ENCODE peak calls at places on chromosomes 1 and 21, in four cellular contexts. G is IMR-90, Y is A549, S is HepG2. R is an unnamed sample.

GRCh38 chr1:5757177-5757820 is 234.9 kb downstream of the NPHP4 start:
- DNase-seq in G (no peak), Y (no peak), S (no peak), R (no peak)

GRCh38 chr1:231817813-231818212 is 191.2 kb downstream of the DISC1 start:
- DNase-seq in G (peak), Y (no peak), S (no peak), R (no peak)

GRCh38 chr1:18110968-18111367 is 3.4 kb downstream of the IGSF21 start:
- DNase-seq in G (no peak), Y (no peak), S (no peak), R (no peak)

GRCh38 chr1:44033756-44034155 is 2.5 kb upstream of the SLC6A9 start:
- DNase-seq in G (no peak), Y (no peak), S (no peak), R (no peak)

GRCh38 chr1:6913086-6913485 is 127.8 kb downstream of the CAMTA1 start:
- DNase-seq in G (no peak), Y (no peak), S (no peak), R (no peak)

GRCh38 chr1:156079762-156080597 is 2.3 kb downstream of the MEX3A start:
- DNase-seq in G (no peak), Y (no peak), S (no peak), R (no peak)

GRCh38 chr1:67818725-67819301 is 14.5 kb downstream of the GNG12 start:
- DNase-seq in G (no peak), Y (no peak), S (peak), R (no peak)

GRCh38 chr21:33478858-33479678 is 706 bp downstream of the TMEM50B start:
- DNase-seq in G (peak), Y (peak), S (peak), R (no peak)

GRCh38 chr1:6572653-6573383 is 7.0 kb upstream of the ZBTB48 start:
- DNase-seq in G (no peak), Y (no peak), S (peak), R (no peak)

GRCh38 chr1:206032356-206033140 is 8.9 kb upstream of the CTSE start:
- DNase-seq in G (no peak), Y (no peak), S (no peak), R (no peak)

GRCh38 chr1:15603050-15603965 is 13.9 kb upstream of the DDI2 start:
- DNase-seq in G (peak), Y (peak), S (peak), R (peak)

GRCh38 chr1:156781585-156782186 is 14.4 kb downstream of the PRCC start:
- DNase-seq in G (peak), Y (peak), S (no peak), R (no peak)

GRCh38 chr21:34340062-34340461 is 23.7 kb upstream of the KCNE2 start:
- DNase-seq in G (no peak), Y (no peak), S (no peak), R (no peak)

GRCh38 chr1:150186789-150187559 is 37.3 kb downstream of the PLEKHO1 start:
- DNase-seq in G (peak), Y (peak), S (peak), R (no peak)

GRCh38 chr1:226132731-226133503 is 53.6 kb downstream of the ACBD3 start:
- DNase-seq in G (no peak), Y (no peak), S (no peak), R (no peak)

GRCh38 chr1:43573066-43573799 is 42.5 kb downstream of the PTPRF start:
- DNase-seq in G (no peak), Y (no peak), S (no peak), R (no peak)

GRCh38 chr21:20086508-20086907 is 911.7 kb upstream of the NCAM2 start:
- DNase-seq in G (no peak), Y (no peak), S (no peak), R (no peak)

GRCh38 chr1:144551543-144552424 is 40.9 kb upstream of the PPIAL4F start:
- DNase-seq in G (peak), Y (peak), S (peak), R (peak)

GRCh38 chr1:3491291-3492246 is 37.1 kb downstream of the ARHGEF16 start:
- DNase-seq in G (peak), Y (peak), S (peak), R (peak)

GRCh38 chr1:26945138-26945537 is 15.1 kb downstream of the KDF1 start:
- DNase-seq in G (no peak), Y (no peak), S (no peak), R (no peak)

GRCh38 chr1:87278791-87279190 is 49.9 kb upstream of the LMO4 start:
- DNase-seq in G (peak), Y (no peak), S (no peak), R (no peak)

GRCh38 chr1:11178021-11179015 is 10.8 kb upstream of the ANGPTL7 start:
- DNase-seq in G (peak), Y (no peak), S (no peak), R (no peak)

GRCh38 chr1:237794071-237794470 is 96.7 kb downstream of the ZP4 start:
- DNase-seq in G (no peak), Y (peak), S (no peak), R (no peak)

GRCh38 chr1:18948913-18949688 is 7.4 kb downstream of the IFFO2 start:
- DNase-seq in G (peak), Y (peak), S (peak), R (no peak)

GRCh38 chr1:90387825-90388224 is 329.3 kb downstream of the BARHL2 start:
- DNase-seq in G (no peak), Y (no peak), S (no peak), R (no peak)

GRCh38 chr1:75522389-75522788 is 88.5 kb downstream of the SLC44A5 start:
- DNase-seq in G (no peak), Y (no peak), S (no peak), R (no peak)

GRCh38 chr1:83760211-83760978 is 238.5 kb downstream of the TTLL7 start:
- DNase-seq in G (no peak), Y (no peak), S (no peak), R (no peak)

GRCh38 chr21:32445101-32445500 is 32.6 kb downstream of the EVA1C start:
- DNase-seq in G (no peak), Y (no peak), S (no peak), R (no peak)

GRCh38 chr1:93588955-93589354 is 92.7 kb downstream of the BCAR3 start:
- DNase-seq in G (no peak), Y (no peak), S (no peak), R (no peak)

GRCh38 chr1:210647406-210648333 is 319.0 kb downstream of the HHAT start:
- DNase-seq in G (peak), Y (no peak), S (no peak), R (no peak)

GRCh38 chr1:7399514-7400125 is 371.5 kb upstream of the VAMP3 start:
- DNase-seq in G (no peak), Y (no peak), S (no peak), R (no peak)

GRCh38 chr21:28675265-28676041 is 317.2 kb downstream of the LTN1 start:
- DNase-seq in G (no peak), Y (no peak), S (no peak), R (no peak)

GRCh38 chr1:217770895-217771294 is 139.8 kb downstream of the SPATA17 start:
- DNase-seq in G (no peak), Y (no peak), S (no peak), R (no peak)

GRCh38 chr1:92273039-92273438 is 25.7 kb downstream of the GLMN start:
- DNase-seq in G (no peak), Y (no peak), S (no peak), R (no peak)

GRCh38 chr1:55065649-55066048 is 26.3 kb downstream of the PCSK9 start:
- DNase-seq in G (no peak), Y (no peak), S (no peak), R (no peak)

GRCh38 chr1:66637146-66637545 is 103.2 kb downstream of the SGIP1 start:
- DNase-seq in G (no peak), Y (no peak), S (no peak), R (no peak)

GRCh38 chr21:36155603-36156338 is 853 bp upstream of the DOP1B start:
- DNase-seq in G (no peak), Y (no peak), S (no peak), R (no peak)

GRCh38 chr21:34344058-34344425 is 19.8 kb upstream of the KCNE2 start:
- DNase-seq in G (no peak), Y (no peak), S (no peak), R (no peak)

GRCh38 chr1:160491017-160491416 is 32.0 kb downstream of the SLAMF6 start:
- DNase-seq in G (no peak), Y (no peak), S (no peak), R (no peak)

GRCh38 chr21:28104346-28104745 is 888.3 kb downstream of the LTN1 start:
- DNase-seq in G (no peak), Y (no peak), S (no peak), R (no peak)

GRCh38 chr21:38358666-38359065 is 101.9 kb downstream of the KCNJ15 start:
- DNase-seq in G (no peak), Y (no peak), S (no peak), R (no peak)

GRCh38 chr21:38356898-38357297 is 100.1 kb downstream of the KCNJ15 start:
- DNase-seq in G (no peak), Y (no peak), S (no peak), R (no peak)

GRCh38 chr21:38358098-38358497 is 101.3 kb downstream of the KCNJ15 start:
- DNase-seq in G (no peak), Y (no peak), S (no peak), R (no peak)

GRCh38 chr21:38359835-38360234 is 103.0 kb downstream of the KCNJ15 start:
- DNase-seq in G (no peak), Y (no peak), S (no peak), R (no peak)

GRCh38 chr21:38359090-38359489 is 102.3 kb downstream of the KCNJ15 start:
- DNase-seq in G (no peak), Y (no peak), S (no peak), R (no peak)
- TF ChIP-seq MAFK in G (no peak), Y (no peak), S (no peak), R (no peak)

DNA sequence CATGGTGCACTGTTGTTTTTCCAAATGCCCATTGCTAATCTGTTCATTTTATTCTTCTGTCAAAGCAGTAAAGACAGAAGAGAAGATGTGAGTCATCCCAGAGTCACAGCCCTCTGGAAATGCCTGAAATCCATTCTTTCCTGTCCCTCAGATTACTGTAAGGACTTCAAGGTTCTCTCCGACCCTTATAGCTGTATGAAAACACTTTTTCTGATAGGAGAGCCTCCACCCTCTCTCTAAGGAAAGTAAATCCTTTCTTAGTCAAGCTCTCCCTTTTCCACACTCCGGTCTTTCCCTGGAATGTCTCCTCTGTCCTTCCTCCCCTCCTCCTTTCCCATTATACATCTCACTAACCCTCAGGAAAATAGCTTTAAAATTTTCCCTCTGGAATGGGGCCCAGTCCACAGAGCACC is 3.5 kb upstream of the PRDX6 start:
- DNase-seq in G (peak), Y (no peak), S (no peak), R (no peak)
- TF ChIP-seq MAFK in G (no peak), Y (no peak), S (no peak), R (no peak)

GRCh38 chr1:50417946-50418599 is 5.2 kb downstream of the DMRTA2 start:
- DNase-seq in G (no peak), Y (no peak), S (no peak), R (no peak)

GRCh38 chr1:50419192-50419906 is 3.9 kb downstream of the DMRTA2 start:
- DNase-seq in G (no peak), Y (no peak), S (no peak), R (no peak)

GRCh38 chr1:50419907-50420248 is 3.4 kb downstream of the DMRTA2 start:
- DNase-seq in G (no peak), Y (no peak), S (no peak), R (no peak)

GRCh38 chr1:50417487-50417886 is 5.8 kb downstream of the DMRTA2 start:
- DNase-seq in G (no peak), Y (no peak), S (no peak), R (peak)

GRCh38 chr1:50418600-50419109 is 4.6 kb downstream of the DMRTA2 start:
- DNase-seq in G (no peak), Y (no peak), S (no peak), R (no peak)
- TF ChIP-seq MAFK in G (no peak), Y (no peak), S (no peak), R (no peak)

GRCh38 chr1:100458925-100459814 is 78.8 kb upstream of the GPR88 start:
- DNase-seq in G (peak), Y (peak), S (peak), R (no peak)

GRCh38 chr1:100462291-100463040 is 75.5 kb upstream of the GPR88 start:
- DNase-seq in G (no peak), Y (no peak), S (no peak), R (no peak)

GRCh38 chr1:100461222-100461621 is 76.7 kb upstream of the GPR88 start:
- DNase-seq in G (no peak), Y (no peak), S (no peak), R (no peak)

GRCh38 chr1:100459815-100460114 is 78.2 kb upstream of the GPR88 start:
- DNase-seq in G (no peak), Y (no peak), S (no peak), R (no peak)

DNA sequence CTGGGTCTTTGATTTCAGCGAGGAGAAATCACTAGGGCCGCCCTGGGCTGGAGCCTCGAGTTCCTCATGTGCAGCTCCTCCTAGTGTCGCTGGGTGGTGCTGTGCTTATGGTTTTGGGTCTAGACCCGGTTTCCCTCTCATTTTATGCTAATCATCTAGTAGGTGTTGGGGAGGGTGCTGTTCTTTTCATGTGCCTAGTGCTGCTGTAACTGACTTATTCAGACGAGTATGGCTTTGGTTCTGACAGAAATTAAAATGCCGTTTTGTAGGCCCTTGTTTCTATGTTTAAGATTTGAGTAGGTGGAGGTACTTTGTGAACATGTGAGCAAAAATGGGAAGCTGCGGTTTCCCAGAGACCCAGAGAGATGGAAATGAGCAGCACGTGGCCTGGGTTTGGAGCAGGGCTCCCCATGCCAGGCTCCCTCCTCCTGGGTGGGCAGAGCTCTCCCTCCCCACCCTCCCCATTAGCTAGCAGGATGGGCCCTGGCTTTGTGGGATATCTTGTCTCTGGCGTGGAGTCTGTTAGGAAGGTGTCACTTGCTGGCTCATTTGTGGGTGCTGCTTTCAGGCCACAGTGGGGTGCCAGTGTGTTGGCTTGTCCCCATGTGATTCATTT is 74.0 kb upstream of the GPR88 start:
- DNase-seq in G (peak), Y (peak), S (peak), R (no peak)
- TF ChIP-seq MAFK in G (no peak), Y (no peak), S (no peak), R (no peak)

DNA sequence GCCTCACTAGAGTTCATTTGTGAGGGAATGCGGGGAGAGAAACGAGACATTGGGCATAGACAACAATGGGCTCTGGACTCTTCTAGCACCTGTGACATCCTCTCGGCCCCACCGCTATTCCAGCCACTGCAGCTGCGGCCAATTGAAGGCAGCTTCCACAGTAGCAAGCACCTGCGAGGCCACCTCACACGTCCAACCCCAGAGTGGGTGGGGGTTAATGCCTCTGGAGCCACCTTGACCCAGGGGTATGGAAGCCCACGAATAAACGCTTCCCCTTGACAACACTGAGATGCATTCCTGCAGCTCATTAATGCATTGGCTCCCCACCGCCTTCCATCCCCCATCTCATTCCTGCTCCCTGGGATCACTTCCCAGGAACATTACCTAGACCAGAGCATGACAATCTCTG is 104.4 kb downstream of the GLIS1 start:
- DNase-seq in G (no peak), Y (no peak), S (no peak), R (peak)
- TF ChIP-seq MAFK in G (no peak), Y (no peak), S (no peak), R (no peak)

GRCh38 chr1:236686815-236687160 is 489 bp downstream of the ACTN2 start:
- DNase-seq in G (no peak), Y (no peak), S (no peak), R (no peak)
- TF ChIP-seq MAFK in G (no peak), Y (no peak), S (no peak), R (no peak)

GRCh38 chr21:21722736-21723135 is 724.5 kb downstream of the NCAM2 start:
- DNase-seq in G (peak), Y (no peak), S (no peak), R (no peak)
- TF ChIP-seq MAFK in G (no peak), Y (no peak), S (no peak), R (no peak)